ENCODE peak calls at places on chromosomes 12 and 14, in five cellular contexts. Y is pancreas, K is B cell, T is upper lobe of left lung, F is tibial artery. H is an unnamed sample.

GRCh38 chr14:50023671-50024490 is 92.5 kb downstream of the VCPKMT start:
- DNase-seq in Y (no peak), K (no peak), T (no peak), F (peak; percentile 58), H (no peak)

GRCh38 chr12:105189293-105189692 is 46.7 kb downstream of the APPL2 start:
- DNase-seq in Y (no peak), K (no peak), T (no peak), F (no peak), H (no peak)

GRCh38 chr12:64696065-64696741 is 63.0 kb downstream of the GNS start:
- DNase-seq in Y (no peak), K (no peak), T (no peak), F (no peak), H (no peak)

GRCh38 chr14:42224053-42224888 is 617.6 kb downstream of the LRFN5 start:
- DNase-seq in Y (peak; percentile 39), K (peak; percentile 51), T (no peak), F (peak; percentile 63), H (peak; percentile 13)

GRCh38 chr12:128784030-128784770 is 39.6 kb downstream of the SLC15A4 start:
- DNase-seq in Y (no peak), K (no peak), T (no peak), F (no peak), H (no peak)

GRCh38 chr12:76738824-76739579 is 24.9 kb upstream of the ZDHHC17 start:
- DNase-seq in Y (no peak), K (no peak), T (no peak), F (no peak), H (no peak)

GRCh38 chr12:94560416-94561221 is 89.7 kb downstream of the TMCC3 start:
- DNase-seq in Y (no peak), K (peak; percentile 66), T (peak; percentile 52), F (no peak), H (peak; percentile 72)

GRCh38 chr14:56150018-56150417 is 31.8 kb downstream of the PELI2 start:
- DNase-seq in Y (no peak), K (no peak), T (no peak), F (no peak), H (no peak)

GRCh38 chr14:54715244-54715643 is 148.3 kb downstream of the SAMD4A start:
- DNase-seq in Y (no peak), K (no peak), T (no peak), F (no peak), H (no peak)

GRCh38 chr12:55931780-55932545 is 1.0 kb downstream of the DGKA start:
- DNase-seq in Y (peak; percentile 59), K (no peak), T (peak; percentile 93), F (peak; percentile 46), H (peak; percentile 65)

GRCh38 chr12:55932546-55932919 is 1.6 kb downstream of the DGKA start:
- DNase-seq in Y (no peak), K (peak; percentile 72), T (no peak), F (no peak), H (peak; percentile 35)

GRCh38 chr12:55929306-55929791 is 1.6 kb upstream of the DGKA start:
- DNase-seq in Y (no peak), K (peak; percentile 86), T (peak; percentile 84), F (no peak), H (peak; percentile 84)

GRCh38 chr12:55931317-55931779 is 386 bp downstream of the DGKA start:
- DNase-seq in Y (no peak), K (no peak), T (no peak), F (peak; percentile 25), H (no peak)

DNA sequence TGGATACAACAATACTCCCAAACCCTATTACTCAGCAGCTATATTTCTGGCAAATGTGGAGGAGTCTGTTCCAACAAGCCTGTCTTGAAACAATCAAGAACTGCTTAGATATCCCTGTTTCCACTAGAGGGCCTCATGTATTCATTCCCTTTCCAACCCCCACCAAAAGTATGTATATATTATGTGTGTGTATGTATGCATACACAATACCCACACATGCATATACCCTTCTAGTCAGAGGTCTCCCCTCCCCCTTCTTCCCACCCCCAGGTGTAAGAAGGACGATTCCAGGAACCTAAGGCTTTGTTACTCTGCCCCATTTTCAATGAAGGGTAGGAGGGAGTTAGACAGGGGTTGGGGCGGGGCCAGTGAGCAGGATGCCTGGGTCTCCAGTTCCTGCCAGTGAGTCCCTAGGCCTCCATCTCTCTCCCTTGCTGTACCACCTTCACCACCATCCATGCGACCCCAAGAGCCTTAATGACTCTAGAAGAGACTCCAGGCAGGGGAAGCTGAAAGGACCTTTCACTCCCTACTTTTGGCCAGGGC is at the start of gene DGKA:
- DNase-seq in Y (peak; percentile 44), K (peak; percentile 43), T (no peak), F (no peak), H (peak; percentile 67)
- TF ChIP-seq CTCF in Y (no peak), K (peak; percentile 62), T (peak; percentile 42), F (peak; percentile 44), H (peak; percentile 53)

GRCh38 chr14:102672410-102672960 is 80.0 kb downstream of the RCOR1 start:
- DNase-seq in Y (no peak), K (no peak), T (no peak), F (no peak), H (no peak)
- TF ChIP-seq CTCF in Y (no peak), K (no peak), T (no peak), F (no peak), H (no peak)

GRCh38 chr14:34062353-34062973 is 111.6 kb upstream of the EGLN3 start:
- DNase-seq in Y (no peak), K (no peak), T (peak; percentile 27), F (no peak), H (no peak)

GRCh38 chr14:34058510-34058909 is 107.6 kb upstream of the EGLN3 start:
- DNase-seq in Y (no peak), K (no peak), T (no peak), F (no peak), H (no peak)

GRCh38 chr14:34059037-34059924 is 108.4 kb upstream of the EGLN3 start:
- DNase-seq in Y (no peak), K (no peak), T (no peak), F (no peak), H (no peak)

GRCh38 chr14:34060747-34061050 is 109.8 kb upstream of the EGLN3 start:
- DNase-seq in Y (no peak), K (no peak), T (no peak), F (no peak), H (no peak)

DNA sequence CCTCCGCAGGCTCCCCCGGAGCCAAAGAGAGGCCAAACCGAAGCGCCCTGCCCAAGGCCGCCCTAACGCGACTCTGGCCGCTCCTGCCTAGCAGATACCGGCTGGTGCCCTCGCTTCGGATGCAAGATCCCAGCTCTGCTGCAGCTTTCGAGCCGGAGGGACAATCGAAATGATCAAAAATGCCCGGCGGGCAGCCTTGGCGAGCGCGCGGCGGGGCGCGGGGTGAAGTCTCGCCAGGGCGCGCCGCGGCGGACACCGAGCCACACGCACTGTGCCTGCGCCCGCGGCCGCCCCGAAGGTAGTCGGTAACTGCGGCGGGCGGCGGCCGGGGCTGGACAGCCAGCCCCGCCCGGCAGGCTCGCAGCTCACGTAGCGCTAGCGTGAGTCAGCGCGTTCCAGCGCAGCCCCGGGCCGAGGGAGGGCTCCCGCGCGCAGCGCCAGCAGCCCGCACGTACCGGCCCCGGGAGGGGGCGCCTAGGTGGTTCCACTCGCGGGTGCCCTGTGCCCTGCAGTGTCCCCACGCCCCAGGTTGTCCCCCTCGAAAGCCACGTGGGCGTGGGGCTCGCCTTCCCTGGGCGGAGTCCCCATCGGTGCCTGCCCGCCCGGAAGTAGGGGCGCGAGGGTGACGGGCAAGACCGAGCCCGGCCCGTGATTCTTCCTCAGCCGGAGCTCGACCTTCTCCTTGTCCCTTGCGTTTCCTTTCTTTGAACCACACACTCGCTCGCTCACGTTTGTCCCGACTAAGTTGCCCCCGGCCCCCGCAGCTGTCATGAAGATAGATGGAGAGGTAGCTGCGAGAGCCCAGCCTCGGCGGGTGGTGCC is 109.3 kb upstream of the EGLN3 start:
- DNase-seq in Y (peak; percentile 82), K (no peak), T (peak; percentile 94), F (peak; percentile 72), H (peak; percentile 79)
- TF ChIP-seq CTCF in Y (no peak), K (no peak), T (peak; percentile 29), F (peak; percentile 18), H (peak; percentile 23)

GRCh38 chr12:53465679-53466078 is 13.8 kb downstream of the PCBP2 start:
- DNase-seq in Y (no peak), K (no peak), T (no peak), F (no peak), H (no peak)
- TF ChIP-seq CTCF in Y (no peak), K (no peak), T (no peak), F (no peak), H (no peak)

GRCh38 chr14:58131386-58131785 is 20.6 kb downstream of the ARMH4 start:
- DNase-seq in Y (no peak), K (no peak), T (no peak), F (no peak), H (no peak)
- TF ChIP-seq CTCF in Y (no peak), K (no peak), T (no peak), F (no peak), H (no peak)

GRCh38 chr12:26719852-26720251 is 113.1 kb downstream of the ITPR2 start:
- DNase-seq in Y (no peak), K (no peak), T (no peak), F (no peak), H (no peak)
- TF ChIP-seq CTCF in Y (no peak), K (no peak), T (no peak), F (no peak), H (no peak)

GRCh38 chr14:103296987-103297386 is 37.0 kb upstream of the EIF5 start:
- DNase-seq in Y (no peak), K (no peak), T (peak; percentile 25), F (no peak), H (no peak)
- TF ChIP-seq CTCF in Y (no peak), K (no peak), T (no peak), F (no peak), H (no peak)